ENCODE peak calls at places on chromosomes 3 and 15, in six cellular contexts. One of them, this sample, is unnamed.
A peak's percentile ranks its signal among the peaks of the same experiment; 100 is the strongest.

GRCh38 chr3:43190682-43191081 is 84.8 kb upstream of the POMGNT2 start:
- DNase-seq in H9: no peak
- DNase-seq in trophoblast cell: peak; percentile 46
- DNase-seq in IMR-90: peak; percentile 91
- DNase-seq in mesenchymal stem cell: peak; percentile 64
- DNase-seq in H1: no peak
- DNase-seq in this sample: no peak

GRCh38 chr15:68431792-68432401 is at the start of gene ITGA11:
- DNase-seq in H9: peak; percentile 83
- DNase-seq in trophoblast cell: peak; percentile 22
- DNase-seq in IMR-90: peak; percentile 34
- DNase-seq in mesenchymal stem cell: peak; percentile 78
- DNase-seq in H1: peak; percentile 87
- DNase-seq in this sample: peak; percentile 52

GRCh38 chr3:81743096-81744025 is 18.1 kb downstream of the GBE1 start:
- DNase-seq in H9: no peak
- DNase-seq in trophoblast cell: peak; percentile 93
- DNase-seq in IMR-90: peak; percentile 98
- DNase-seq in mesenchymal stem cell: peak; percentile 96
- DNase-seq in H1: no peak
- DNase-seq in this sample: no peak

GRCh38 chr3:35739964-35740527 is 100.7 kb downstream of the ARPP21 start:
- DNase-seq in H9: no peak
- DNase-seq in trophoblast cell: no peak
- DNase-seq in IMR-90: no peak
- DNase-seq in mesenchymal stem cell: no peak
- DNase-seq in H1: no peak
- DNase-seq in this sample: no peak

GRCh38 chr15:40567111-40567510 is 2.0 kb upstream of the RPUSD2 start:
- DNase-seq in H9: peak; percentile 49
- DNase-seq in trophoblast cell: no peak
- DNase-seq in IMR-90: no peak
- DNase-seq in mesenchymal stem cell: peak; percentile 28
- DNase-seq in H1: peak; percentile 51
- DNase-seq in this sample: no peak

GRCh38 chr3:71260782-71261181 is 322.7 kb downstream of the FOXP1 start:
- DNase-seq in H9: no peak
- DNase-seq in trophoblast cell: no peak
- DNase-seq in IMR-90: no peak
- DNase-seq in mesenchymal stem cell: no peak
- DNase-seq in H1: no peak
- DNase-seq in this sample: no peak

GRCh38 chr3:23094890-23095462 is 108.2 kb upstream of the UBE2E2 start:
- DNase-seq in H9: no peak
- DNase-seq in trophoblast cell: peak; percentile 76
- DNase-seq in IMR-90: peak; percentile 7
- DNase-seq in mesenchymal stem cell: peak; percentile 18
- DNase-seq in H1: no peak
- DNase-seq in this sample: no peak

GRCh38 chr3:40504636-40505430 is 1.0 kb upstream of the ZNF620 start:
- DNase-seq in H9: no peak
- DNase-seq in trophoblast cell: peak; percentile 55
- DNase-seq in IMR-90: peak; percentile 99
- DNase-seq in mesenchymal stem cell: peak; percentile 97
- DNase-seq in H1: no peak
- DNase-seq in this sample: no peak

GRCh38 chr3:57179580-57180410 is 14.6 kb upstream of the IL17RD start:
- DNase-seq in H9: no peak
- DNase-seq in trophoblast cell: no peak
- DNase-seq in IMR-90: peak; percentile 26
- DNase-seq in mesenchymal stem cell: peak; percentile 33
- DNase-seq in H1: no peak
- DNase-seq in this sample: no peak

GRCh38 chr15:65305144-65305758 is 774 bp downstream of the RNU5B-1 start:
- DNase-seq in H9: no peak
- DNase-seq in trophoblast cell: no peak
- DNase-seq in IMR-90: no peak
- DNase-seq in mesenchymal stem cell: peak; percentile 99
- DNase-seq in H1: no peak
- DNase-seq in this sample: no peak

GRCh38 chr15:75723847-75724660 is 11.4 kb upstream of the CSPG4 start:
- DNase-seq in H9: no peak
- DNase-seq in trophoblast cell: peak; percentile 93
- DNase-seq in IMR-90: peak; percentile 96
- DNase-seq in mesenchymal stem cell: peak; percentile 98
- DNase-seq in H1: no peak
- DNase-seq in this sample: no peak

GRCh38 chr15:92705693-92706618 is 50.4 kb upstream of the FAM174B start:
- DNase-seq in H9: no peak
- DNase-seq in trophoblast cell: no peak
- DNase-seq in IMR-90: no peak
- DNase-seq in mesenchymal stem cell: no peak
- DNase-seq in H1: no peak
- DNase-seq in this sample: peak; percentile 32

GRCh38 chr15:89406756-89407650 is 72.4 kb upstream of the POLG start:
- DNase-seq in H9: peak; percentile 66
- DNase-seq in trophoblast cell: peak; percentile 51
- DNase-seq in IMR-90: no peak
- DNase-seq in mesenchymal stem cell: no peak
- DNase-seq in H1: no peak
- DNase-seq in this sample: no peak

GRCh38 chr3:169911272-169911671 is at the start of gene SAMD7:
- DNase-seq in H9: no peak
- DNase-seq in trophoblast cell: no peak
- DNase-seq in IMR-90: no peak
- DNase-seq in mesenchymal stem cell: no peak
- DNase-seq in H1: no peak
- DNase-seq in this sample: no peak

GRCh38 chr15:28100516-28101195 is 1.5 kb upstream of the OCA2 start:
- DNase-seq in H9: peak; percentile 25
- DNase-seq in trophoblast cell: no peak
- DNase-seq in IMR-90: no peak
- DNase-seq in mesenchymal stem cell: no peak
- DNase-seq in H1: peak; percentile 43
- DNase-seq in this sample: no peak

GRCh38 chr3:190229632-190230424 is 92.4 kb downstream of the CLDN1 start:
- DNase-seq in H9: no peak
- DNase-seq in trophoblast cell: peak; percentile 49
- DNase-seq in IMR-90: peak; percentile 63
- DNase-seq in mesenchymal stem cell: peak; percentile 63
- DNase-seq in H1: no peak
- DNase-seq in this sample: no peak

GRCh38 chr15:71049706-71050422 is 65.4 kb upstream of the THSD4 start:
- DNase-seq in H9: no peak
- DNase-seq in trophoblast cell: no peak
- DNase-seq in IMR-90: peak; percentile 68
- DNase-seq in mesenchymal stem cell: no peak
- DNase-seq in H1: no peak
- DNase-seq in this sample: no peak

GRCh38 chr3:38039899-38040261 is 872 bp downstream of the DLEC1 start:
- DNase-seq in H9: peak; percentile 66
- DNase-seq in trophoblast cell: peak; percentile 30
- DNase-seq in IMR-90: peak; percentile 42
- DNase-seq in mesenchymal stem cell: peak; percentile 17
- DNase-seq in H1: peak; percentile 55
- DNase-seq in this sample: no peak

GRCh38 chr15:79540551-79540950 is 108.4 kb downstream of the MINAR1 start:
- DNase-seq in H9: no peak
- DNase-seq in trophoblast cell: peak; percentile 12
- DNase-seq in IMR-90: no peak
- DNase-seq in mesenchymal stem cell: no peak
- DNase-seq in H1: no peak
- DNase-seq in this sample: no peak

GRCh38 chr3:31227152-31227581 is 305.6 kb upstream of the STT3B start:
- DNase-seq in H9: no peak
- DNase-seq in trophoblast cell: peak; percentile 9
- DNase-seq in IMR-90: no peak
- DNase-seq in mesenchymal stem cell: no peak
- DNase-seq in H1: no peak
- DNase-seq in this sample: no peak

GRCh38 chr3:9957214-9957613 is 5.0 kb upstream of the PRRT3 start:
- DNase-seq in H9: peak; percentile 1
- DNase-seq in trophoblast cell: no peak
- DNase-seq in IMR-90: peak; percentile 33
- DNase-seq in mesenchymal stem cell: no peak
- DNase-seq in H1: no peak
- DNase-seq in this sample: no peak

GRCh38 chr3:12797892-12798558 is 1.5 kb downstream of the CAND2 start:
- DNase-seq in H9: no peak
- DNase-seq in trophoblast cell: no peak
- DNase-seq in IMR-90: no peak
- DNase-seq in mesenchymal stem cell: no peak
- DNase-seq in H1: no peak
- DNase-seq in this sample: no peak

GRCh38 chr3:65342084-65342683 is 654.4 kb upstream of the ADAMTS9 start:
- DNase-seq in H9: peak; percentile 81
- DNase-seq in trophoblast cell: peak; percentile 71
- DNase-seq in IMR-90: peak; percentile 55
- DNase-seq in mesenchymal stem cell: peak; percentile 44
- DNase-seq in H1: peak; percentile 89
- DNase-seq in this sample: peak; percentile 59

GRCh38 chr3:122233109-122233952 is 49.9 kb downstream of the CASR start:
- DNase-seq in H9: no peak
- DNase-seq in trophoblast cell: peak; percentile 75
- DNase-seq in IMR-90: no peak
- DNase-seq in mesenchymal stem cell: no peak
- DNase-seq in H1: no peak
- DNase-seq in this sample: no peak

GRCh38 chr3:194134231-194134756 is 1.7 kb upstream of the HES1 start:
- DNase-seq in H9: no peak
- DNase-seq in trophoblast cell: peak; percentile 69
- DNase-seq in IMR-90: no peak
- DNase-seq in mesenchymal stem cell: peak; percentile 96
- DNase-seq in H1: peak; percentile 72
- DNase-seq in this sample: peak; percentile 75

GRCh38 chr3:56288258-56288657 is 180.0 kb downstream of the ERC2 start:
- DNase-seq in H9: no peak
- DNase-seq in trophoblast cell: no peak
- DNase-seq in IMR-90: no peak
- DNase-seq in mesenchymal stem cell: no peak
- DNase-seq in H1: no peak
- DNase-seq in this sample: no peak

GRCh38 chr3:63970596-63971468 is 52.5 kb downstream of the PSMD6 start:
- DNase-seq in H9: no peak
- DNase-seq in trophoblast cell: no peak
- DNase-seq in IMR-90: no peak
- DNase-seq in mesenchymal stem cell: peak; percentile 39
- DNase-seq in H1: no peak
- DNase-seq in this sample: peak; percentile 85

GRCh38 chr3:8623741-8624140 is 20.9 kb downstream of the SSUH2 start:
- DNase-seq in H9: no peak
- DNase-seq in trophoblast cell: no peak
- DNase-seq in IMR-90: no peak
- DNase-seq in mesenchymal stem cell: no peak
- DNase-seq in H1: no peak
- DNase-seq in this sample: no peak
- H3K9ac ChIP-seq in H9: no peak overlapping the region
- H3K9ac ChIP-seq in trophoblast cell: no peak overlapping the region
- H3K9ac ChIP-seq in IMR-90: no peak overlapping the region
- H3K9ac ChIP-seq in mesenchymal stem cell: no peak overlapping the region
- H3K9ac ChIP-seq in H1: no peak overlapping the region
- H3K9ac ChIP-seq in this sample: no peak overlapping the region

GRCh38 chr3:129139911-129140310 is 18.3 kb upstream of the RAB43 start:
- DNase-seq in H9: no peak
- DNase-seq in trophoblast cell: no peak
- DNase-seq in IMR-90: no peak
- DNase-seq in mesenchymal stem cell: no peak
- DNase-seq in H1: no peak
- DNase-seq in this sample: no peak
- H3K14ac ChIP-seq in H9: no peak overlapping the region
- H3K14ac ChIP-seq in trophoblast cell: no peak overlapping the region
- H3K14ac ChIP-seq in IMR-90: no peak overlapping the region
- H3K14ac ChIP-seq in mesenchymal stem cell: no peak overlapping the region
- H3K14ac ChIP-seq in H1: no peak overlapping the region
- H3K14ac ChIP-seq in this sample: no peak overlapping the region

GRCh38 chr3:98567646-98568280 is 25.6 kb downstream of the CPOX start:
- DNase-seq in H9: no peak
- DNase-seq in trophoblast cell: no peak
- DNase-seq in IMR-90: no peak
- DNase-seq in mesenchymal stem cell: no peak
- DNase-seq in H1: no peak
- DNase-seq in this sample: no peak

GRCh38 chr3:98574157-98574556 is 19.3 kb downstream of the CPOX start:
- DNase-seq in H9: no peak
- DNase-seq in trophoblast cell: no peak
- DNase-seq in IMR-90: no peak
- DNase-seq in mesenchymal stem cell: no peak
- DNase-seq in H1: no peak
- DNase-seq in this sample: no peak

GRCh38 chr3:98568402-98568801 is 25.0 kb downstream of the CPOX start:
- DNase-seq in H9: no peak
- DNase-seq in trophoblast cell: no peak
- DNase-seq in IMR-90: no peak
- DNase-seq in mesenchymal stem cell: no peak
- DNase-seq in H1: no peak
- DNase-seq in this sample: no peak

GRCh38 chr3:98577178-98577895 is 16.1 kb downstream of the CPOX start:
- DNase-seq in H9: no peak
- DNase-seq in trophoblast cell: peak; percentile 94
- DNase-seq in IMR-90: peak; percentile 67
- DNase-seq in mesenchymal stem cell: no peak
- DNase-seq in H1: no peak
- DNase-seq in this sample: no peak

DNA sequence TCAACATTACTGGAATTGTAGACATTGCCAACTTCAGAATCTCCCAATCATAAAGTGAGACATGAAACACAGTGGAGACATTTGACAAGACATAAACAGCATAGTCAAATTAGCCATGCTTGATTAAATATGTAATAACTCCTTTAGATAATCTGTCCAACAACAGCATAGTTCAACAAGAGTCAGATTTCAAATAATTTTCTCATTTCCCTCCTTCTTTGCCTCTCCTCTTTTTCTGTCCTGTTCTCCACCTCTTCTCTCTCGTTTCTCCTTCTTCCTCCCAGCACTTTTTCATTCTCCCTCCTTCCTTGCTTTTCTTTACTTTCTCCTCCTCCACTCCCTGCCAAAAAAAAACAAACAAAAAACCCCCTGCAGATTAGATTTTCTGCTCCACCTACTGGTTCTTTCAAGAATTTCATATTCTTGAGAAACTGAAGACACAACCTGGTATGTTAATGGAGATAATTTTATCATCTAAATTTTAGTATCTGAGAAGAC is 20.1 kb downstream of the CPOX start:
- DNase-seq in H9: no peak
- DNase-seq in trophoblast cell: peak; percentile 64
- DNase-seq in IMR-90: peak; percentile 33
- DNase-seq in mesenchymal stem cell: peak; percentile 43
- DNase-seq in H1: no peak
- DNase-seq in this sample: no peak
- H2AFZ ChIP-seq in H9: no peak overlapping the region
- H2AFZ ChIP-seq in trophoblast cell: no peak overlapping the region
- H2AFZ ChIP-seq in IMR-90: no peak overlapping the region
- H2AFZ ChIP-seq in mesenchymal stem cell: no peak overlapping the region
- H2AFZ ChIP-seq in H1: no peak overlapping the region
- H2AFZ ChIP-seq in this sample: peak overlapping the region; percentile 61

DNA sequence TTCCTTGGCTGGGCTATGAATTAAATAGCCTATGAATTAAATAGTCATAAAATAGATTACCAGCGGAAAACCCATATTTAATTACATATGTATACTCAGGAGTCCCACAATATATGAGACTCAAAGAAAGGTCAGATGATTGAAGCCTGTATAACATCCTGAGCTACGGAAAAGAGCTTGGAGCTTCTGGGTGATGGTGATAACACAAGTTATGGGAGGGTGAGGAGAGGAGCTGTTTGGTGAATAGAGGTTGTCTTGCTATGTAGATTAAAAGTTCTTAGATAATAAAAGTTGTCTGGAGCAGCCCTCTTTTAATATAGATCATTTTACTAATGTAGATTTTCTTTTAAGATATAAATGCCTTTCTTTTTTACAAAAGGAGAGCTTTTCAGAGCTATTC is 1.8 kb downstream of the PML start:
- DNase-seq in H9: no peak
- DNase-seq in trophoblast cell: no peak
- DNase-seq in IMR-90: no peak
- DNase-seq in mesenchymal stem cell: no peak
- DNase-seq in H1: no peak
- DNase-seq in this sample: no peak
- H3K9ac ChIP-seq in H9: no peak overlapping the region
- H3K9ac ChIP-seq in trophoblast cell: no peak overlapping the region
- H3K9ac ChIP-seq in IMR-90: no peak overlapping the region
- H3K9ac ChIP-seq in mesenchymal stem cell: peak overlapping the region; percentile 96
- H3K9ac ChIP-seq in H1: no peak overlapping the region
- H3K9ac ChIP-seq in this sample: no peak overlapping the region

This sample was measured in neuronal stem cell.